ENCODE peak calls at places on chromosomes 5 and 9, in five cellular contexts. O is PC-3; A is stimulated activated CD8-positive, alpha-beta memory T cell treated with anti-CD3 and anti-CD28 coated beads, Interleukin-12 subunit alpha, Interleukin-12 subunit beta, amount 100 ng/mL, for 1 hour; L is body of pancreas; G is anterior cingulate cortex. I is an unnamed sample.

GRCh38 chr9:4573176-4573575 is 82.9 kb downstream of the SLC1A1 start:
- DNase-seq in L (no peak), A (no peak), O (no peak), G (no peak), I (no peak)

GRCh38 chr5:93622240-93622885 is 39.3 kb downstream of the NR2F1 start:
- DNase-seq in G (no peak), L (no peak), O (peak), A (no peak), I (peak)

GRCh38 chr5:51279983-51280382 is 103.3 kb upstream of the ISL1 start:
- DNase-seq in G (peak), A (no peak), L (peak), O (no peak), I (no peak)

GRCh38 chr5:132238169-132238744 is 10.6 kb upstream of the P4HA2 start:
- DNase-seq in O (peak), L (peak), G (peak), A (peak), I (no peak)

GRCh38 chr5:6576861-6577501 is 55.9 kb downstream of the NSUN2 start:
- DNase-seq in O (peak), G (no peak), A (no peak), L (peak), I (peak)

GRCh38 chr9:20703146-20703545 is 19.1 kb downstream of the FOCAD start:
- DNase-seq in O (no peak), L (no peak), G (no peak), A (no peak), I (no peak)

GRCh38 chr9:127501821-127502343 is 50.6 kb downstream of the LRSAM1 start:
- DNase-seq in G (no peak), O (no peak), A (no peak), L (no peak), I (no peak)

GRCh38 chr5:57324888-57325287 is 151.0 kb downstream of the GPBP1 start:
- DNase-seq in O (no peak), L (no peak), A (no peak), G (no peak), I (no peak)

GRCh38 chr5:134275822-134276221 is 49.9 kb upstream of the PPP2CA start:
- DNase-seq in O (no peak), L (no peak), G (no peak), A (no peak), I (no peak)

GRCh38 chr5:12848709-12849108 is 944.5 kb upstream of the CTNND2 start:
- DNase-seq in G (no peak), L (no peak), O (peak), A (no peak), I (no peak)

GRCh38 chr9:78559449-78559885 is 262.5 kb downstream of the PSAT1 start:
- DNase-seq in O (peak), A (no peak), L (no peak), G (no peak), I (no peak)

GRCh38 chr9:79026311-79026710 is 545.5 kb upstream of the TLE4 start:
- DNase-seq in L (no peak), A (no peak), O (no peak), G (no peak), I (no peak)

GRCh38 chr9:134060546-134060945 is 7.3 kb downstream of the BRD3 start:
- DNase-seq in O (no peak), A (no peak), G (no peak), L (no peak), I (no peak)

GRCh38 chr5:170903075-170903474 is 41.3 kb downstream of the RANBP17 start:
- DNase-seq in G (no peak), L (no peak), O (no peak), A (no peak), I (no peak)

GRCh38 chr5:158421329-158421728 is 562.4 kb upstream of the CLINT1 start:
- DNase-seq in O (no peak), A (no peak), L (no peak), G (no peak), I (no peak)

GRCh38 chr9:83167126-83167525 is 104.2 kb upstream of the RASEF start:
- DNase-seq in L (peak), A (no peak), G (no peak), O (peak), I (no peak)

GRCh38 chr5:16709691-16710420 is 93.1 kb upstream of the RETREG1 start:
- DNase-seq in O (no peak), L (no peak), A (no peak), G (no peak), I (no peak)

GRCh38 chr9:132443951-132444615 is 34.1 kb downstream of the CFAP77 start:
- DNase-seq in O (no peak), A (no peak), L (no peak), G (no peak), I (no peak)